ENCODE peak calls at places on chromosome 7, in four cellular contexts. I, T, M and C are unnamed samples. For H3K9me3, the result is how much of the 10 kb centered on the place peaks cover.

GRCh38 chr7:157233677-157234076 is 95.0 kb downstream of the UBE3C start:
- DNase-seq in I (no peak), T (peak), M (no peak), C (no peak)

GRCh38 chr7:92875719-92876118 is 39.3 kb upstream of the CDK6 start:
- DNase-seq in I (no peak), T (peak), M (no peak), C (no peak)

GRCh38 chr7:39910108-39910869 is 39.8 kb upstream of the CDK13 start:
- DNase-seq in I (no peak), T (peak), M (no peak), C (peak)

GRCh38 chr7:106572394-106573124 is 88.4 kb downstream of the CCDC71L start:
- DNase-seq in I (no peak), T (no peak), M (no peak), C (no peak)

GRCh38 chr7:12949060-12950045 is 261.9 kb downstream of the ARL4A start:
- DNase-seq in I (no peak), T (peak), M (no peak), C (peak)

GRCh38 chr7:101233907-101234547 is 3.6 kb downstream of the CLDN15 start:
- DNase-seq in I (no peak), T (no peak), M (no peak), C (no peak)

GRCh38 chr7:40551685-40552576 is 417.1 kb downstream of the SUGCT start:
- DNase-seq in I (no peak), T (peak), M (no peak), C (peak)

GRCh38 chr7:26685636-26686035 is 178.8 kb downstream of the SKAP2 start:
- DNase-seq in I (no peak), T (peak), M (no peak), C (peak)

GRCh38 chr7:909358-910329 is 33.3 kb downstream of the GET4 start:
- DNase-seq in I (no peak), T (peak), M (peak), C (peak)

GRCh38 chr7:17660116-17660515 is 280.2 kb downstream of the SNX13 start:
- DNase-seq in I (no peak), T (peak), M (no peak), C (peak)

GRCh38 chr7:17665029-17665428 is 275.3 kb downstream of the SNX13 start:
- DNase-seq in I (no peak), T (no peak), M (no peak), C (no peak)

GRCh38 chr7:17659126-17659525 is 281.2 kb downstream of the SNX13 start:
- DNase-seq in I (no peak), T (no peak), M (no peak), C (no peak)

GRCh38 chr7:17661982-17662585 is 278.2 kb downstream of the SNX13 start:
- DNase-seq in I (no peak), T (peak), M (no peak), C (peak)

DNA sequence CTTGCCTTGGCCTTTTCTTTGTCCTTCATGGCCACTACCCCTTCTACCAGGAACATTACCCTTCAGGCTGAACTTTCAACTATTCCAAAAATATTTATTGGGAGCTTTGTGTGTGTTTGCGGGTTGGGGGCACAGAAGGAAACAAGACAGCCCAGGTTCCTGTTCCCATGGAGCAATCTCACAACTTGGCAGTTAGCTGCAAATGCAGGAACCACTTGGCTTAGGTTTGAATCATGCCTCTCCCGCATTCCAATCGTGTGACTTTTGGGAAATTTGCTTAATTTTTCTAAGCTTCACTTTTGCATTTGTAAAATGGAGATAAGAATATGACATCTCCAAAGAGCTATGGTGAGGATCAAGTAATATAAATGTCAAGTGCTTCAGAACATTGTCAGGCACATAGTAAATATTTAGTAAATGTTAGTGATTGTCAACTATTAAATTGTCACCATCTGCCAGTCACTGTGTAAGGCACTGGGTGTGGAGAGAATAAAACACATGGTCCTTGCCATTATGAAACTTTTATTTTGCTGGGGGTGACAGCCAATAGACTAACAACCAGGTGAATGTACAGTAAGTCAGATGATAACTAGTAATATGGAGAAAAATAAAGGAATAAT is 277.1 kb downstream of the SNX13 start:
- DNase-seq in I (no peak), T (peak), M (no peak), C (peak)
- H3K4ac ChIP-seq in I (no peak), T (peak), M (no peak), C (no peak)

GRCh38 chr7:15280078-15280734 is 281.6 kb downstream of the AGMO start:
- DNase-seq in I (peak), T (no peak), M (no peak), C (no peak)
- H3K9me3 ChIP-seq in I (under half), T (under half), M (under half), C (half or more)

GRCh38 chr7:150375662-150376521 is 3.2 kb upstream of the ZNF775 start:
- DNase-seq in I (no peak), T (no peak), M (no peak), C (no peak)

GRCh38 chr7:150374472-150374871 is 4.7 kb upstream of the ZNF775 start:
- DNase-seq in I (no peak), T (no peak), M (no peak), C (no peak)

GRCh38 chr7:150373049-150373801 is 4.6 kb downstream of the REPIN1 start:
- DNase-seq in I (peak), T (no peak), M (no peak), C (no peak)

GRCh38 chr7:150372271-150373048 is 3.8 kb downstream of the REPIN1 start:
- DNase-seq in I (peak), T (no peak), M (no peak), C (no peak)

GRCh38 chr7:150374026-150374425 is 5.1 kb upstream of the ZNF775 start:
- DNase-seq in I (no peak), T (no peak), M (no peak), C (no peak)
- H4K8ac ChIP-seq in I (no peak), T (no peak), M (no peak), C (no peak)

GRCh38 chr7:135768064-135768463 is 19.5 kb upstream of the FAM180A start:
- DNase-seq in I (no peak), T (no peak), M (no peak), C (no peak)
- H3K4ac ChIP-seq in I (no peak), T (no peak), M (no peak), C (no peak)

GRCh38 chr7:88357794-88358533 is 51.3 kb upstream of the STEAP4 start:
- DNase-seq in I (no peak), T (no peak), M (no peak), C (no peak)
- H3K9me3 ChIP-seq in I (under half), T (under half), M (under half), C (under half)